ENCODE peak calls at places on chromosome 14, in seven cellular contexts. D is NB4, W is PC-9, N is brain microvascular endothelial cell, T is fibroblast of mammary gland, R is HL-60, Q is astrocyte of the cerebellum. H is an unnamed sample.

GRCh38 chr14:69876848-69877306 is 2.3 kb upstream of the SMOC1 start:
- DNase-seq in N (no peak), R (no peak), W (no peak), Q (no peak), D (no peak), T (no peak), H (no peak)

GRCh38 chr14:76391981-76392690 is 16.2 kb downstream of the ESRRB start:
- DNase-seq in N (no peak), D (no peak), Q (no peak), R (no peak), W (no peak), T (no peak), H (no peak)

GRCh38 chr14:97039717-97040363 is 242.7 kb downstream of the VRK1 start:
- DNase-seq in D (peak; percentile 20), N (no peak), T (no peak), R (no peak), W (no peak), Q (no peak), H (no peak)

GRCh38 chr14:68367444-68368014 is 425.3 kb downstream of the ZFP36L1 start:
- DNase-seq in R (no peak), N (peak; percentile 50), Q (no peak), T (no peak), D (no peak), W (no peak), H (peak; percentile 28)

GRCh38 chr14:31441273-31442110 is 15.8 kb downstream of the DTD2 start:
- DNase-seq in R (no peak), W (no peak), D (no peak), N (no peak), Q (peak; percentile 15), T (peak; percentile 46), H (peak; percentile 88)

GRCh38 chr14:93941293-93941910 is 14.3 kb downstream of the FAM181A start:
- DNase-seq in R (no peak), D (no peak), W (peak; percentile 8), T (peak; percentile 21), N (peak; percentile 80), Q (peak; percentile 75), H (peak; percentile 24)

GRCh38 chr14:74952697-74953484 is 2.5 kb downstream of the PGF start:
- DNase-seq in N (no peak), D (no peak), T (no peak), R (no peak), W (no peak), Q (no peak), H (no peak)

GRCh38 chr14:36556811-36557433 is 25.5 kb downstream of the NKX2-8 start:
- DNase-seq in Q (no peak), R (no peak), W (peak; percentile 9), D (peak; percentile 31), T (peak; percentile 24), N (no peak), H (peak; percentile 12)

GRCh38 chr14:92039073-92039719 is 663 bp downstream of the TRIP11 start:
- DNase-seq in D (peak; percentile 62), N (peak; percentile 78), T (peak; percentile 63), Q (peak; percentile 63), R (peak; percentile 38), W (peak; percentile 8), H (peak; percentile 69)

GRCh38 chr14:22839159-22839779 is 2.9 kb downstream of the MMP14 start:
- DNase-seq in W (no peak), Q (no peak), R (no peak), T (peak; percentile 86), D (peak; percentile 45), N (no peak), H (peak; percentile 77)

GRCh38 chr14:69719501-69719951 is 47.4 kb upstream of the SRSF5 start:
- DNase-seq in R (no peak), N (peak; percentile 92), W (no peak), Q (peak; percentile 90), D (peak; percentile 79), T (peak; percentile 91), H (peak; percentile 90)

GRCh38 chr14:70641548-70642312 is at the start of gene TTC9:
- DNase-seq in R (no peak), D (no peak), Q (no peak), N (no peak), T (no peak), W (peak; percentile 40), H (no peak)

GRCh38 chr14:102396531-102396930 is 33.8 kb downstream of the TECPR2 start:
- DNase-seq in Q (no peak), W (no peak), D (no peak), T (no peak), N (no peak), R (no peak), H (no peak)

GRCh38 chr14:91533623-91534022 is 23.5 kb upstream of the PPP4R3A start:
- DNase-seq in R (no peak), Q (no peak), T (no peak), W (no peak), D (no peak), N (no peak), H (no peak)

GRCh38 chr14:67413806-67414769 is 2.1 kb upstream of the PLEK2 start:
- DNase-seq in D (peak; percentile 87), T (peak; percentile 85), R (no peak), Q (peak; percentile 34), W (peak; percentile 85), N (peak; percentile 85), H (peak; percentile 43)

GRCh38 chr14:30982583-30982982 is 42.9 kb upstream of the AP4S1 start:
- DNase-seq in D (no peak), Q (no peak), W (no peak), N (no peak), T (no peak), R (no peak), H (no peak)

GRCh38 chr14:49586673-49587460 is 687 bp upstream of the RPS29 start:
- DNase-seq in N (peak; percentile 91), T (peak; percentile 82), Q (peak; percentile 76), R (peak; percentile 60), W (no peak), D (peak; percentile 80), H (peak; percentile 83)

DNA sequence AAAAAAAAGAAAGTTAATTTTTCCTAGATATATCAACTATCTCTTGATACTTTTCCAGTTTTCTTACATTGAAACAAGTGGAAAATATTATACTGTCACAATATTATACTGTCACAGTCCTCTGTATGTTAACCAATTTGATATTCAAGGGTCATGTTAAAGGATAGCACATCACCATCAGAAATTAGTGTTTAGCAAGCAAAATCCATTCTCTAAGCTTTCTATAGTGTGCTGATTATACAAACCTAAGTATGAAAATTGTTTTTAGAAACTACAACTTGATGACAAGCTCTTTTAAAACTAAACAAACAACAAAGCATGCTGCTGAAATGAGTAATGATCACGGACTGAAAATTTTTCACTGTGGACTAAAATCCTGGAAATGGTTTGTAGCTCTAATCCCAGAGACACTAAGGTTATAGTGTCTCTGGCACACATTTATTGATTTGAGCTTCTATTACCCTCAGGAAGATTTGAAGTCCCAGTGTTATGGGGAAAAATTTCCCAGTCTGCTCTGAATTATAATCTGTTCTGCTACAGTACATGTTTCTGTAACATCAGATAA is 9.7 kb downstream of the SPTSSA start:
- DNase-seq in T (no peak), Q (no peak), D (no peak), N (no peak), R (no peak), W (no peak), H (no peak)
- H3K4me3 ChIP-seq in T (no peak overlapping the region), Q (no peak overlapping the region), D (no peak overlapping the region), N (no peak overlapping the region), R (no peak overlapping the region), W (no peak overlapping the region), H (no peak overlapping the region)

GRCh38 chr14:99134333-99135046 is 137.5 kb downstream of the BCL11B start:
- DNase-seq in R (no peak), Q (no peak), T (no peak), W (no peak), D (no peak), N (no peak), H (no peak)
- TF ChIP-seq CTCF in R (no peak), Q (no peak), T (no peak), W (no peak), D (no peak), N (no peak), H (no peak)

GRCh38 chr14:33737446-33737845 is 213.4 kb downstream of the EGLN3 start:
- DNase-seq in N (peak; percentile 18), D (no peak), R (no peak), Q (no peak), W (no peak), T (peak; percentile 95), H (peak; percentile 80)

GRCh38 chr14:33738029-33738428 is 212.8 kb downstream of the EGLN3 start:
- DNase-seq in N (no peak), T (no peak), Q (no peak), R (no peak), D (no peak), W (no peak), H (no peak)

GRCh38 chr14:33742166-33742565 is 208.7 kb downstream of the EGLN3 start:
- DNase-seq in W (no peak), N (no peak), Q (peak; percentile 22), R (no peak), T (no peak), D (no peak), H (no peak)

GRCh38 chr14:33738481-33738880 is 212.4 kb downstream of the EGLN3 start:
- DNase-seq in W (no peak), R (no peak), D (no peak), Q (no peak), T (no peak), N (no peak), H (no peak)

DNA sequence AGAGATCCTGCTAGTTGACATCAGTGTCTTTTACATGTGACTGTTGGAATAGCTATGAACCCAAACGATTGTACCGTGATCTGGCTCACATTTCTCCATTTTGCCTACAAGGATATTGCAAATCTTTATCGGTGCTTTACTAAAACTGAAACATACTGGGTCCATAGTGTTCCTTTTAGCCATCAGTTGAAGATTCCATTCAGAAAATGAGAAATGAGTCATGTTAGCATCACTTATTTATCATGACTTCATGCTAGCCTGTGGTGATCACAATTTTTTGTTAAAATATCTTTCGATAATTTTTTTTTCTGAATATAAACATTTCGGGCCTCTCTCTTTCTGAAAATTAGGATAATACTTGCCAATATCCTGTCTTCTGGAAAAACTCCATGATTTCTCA is 210.3 kb downstream of the EGLN3 start:
- DNase-seq in R (no peak), T (peak; percentile 63), Q (no peak), N (no peak), D (no peak), W (no peak), H (no peak)
- H3K4me3 ChIP-seq in R (no peak overlapping the region), T (no peak overlapping the region), Q (no peak overlapping the region), N (no peak overlapping the region), D (no peak overlapping the region), W (no peak overlapping the region), H (no peak overlapping the region)

DNA sequence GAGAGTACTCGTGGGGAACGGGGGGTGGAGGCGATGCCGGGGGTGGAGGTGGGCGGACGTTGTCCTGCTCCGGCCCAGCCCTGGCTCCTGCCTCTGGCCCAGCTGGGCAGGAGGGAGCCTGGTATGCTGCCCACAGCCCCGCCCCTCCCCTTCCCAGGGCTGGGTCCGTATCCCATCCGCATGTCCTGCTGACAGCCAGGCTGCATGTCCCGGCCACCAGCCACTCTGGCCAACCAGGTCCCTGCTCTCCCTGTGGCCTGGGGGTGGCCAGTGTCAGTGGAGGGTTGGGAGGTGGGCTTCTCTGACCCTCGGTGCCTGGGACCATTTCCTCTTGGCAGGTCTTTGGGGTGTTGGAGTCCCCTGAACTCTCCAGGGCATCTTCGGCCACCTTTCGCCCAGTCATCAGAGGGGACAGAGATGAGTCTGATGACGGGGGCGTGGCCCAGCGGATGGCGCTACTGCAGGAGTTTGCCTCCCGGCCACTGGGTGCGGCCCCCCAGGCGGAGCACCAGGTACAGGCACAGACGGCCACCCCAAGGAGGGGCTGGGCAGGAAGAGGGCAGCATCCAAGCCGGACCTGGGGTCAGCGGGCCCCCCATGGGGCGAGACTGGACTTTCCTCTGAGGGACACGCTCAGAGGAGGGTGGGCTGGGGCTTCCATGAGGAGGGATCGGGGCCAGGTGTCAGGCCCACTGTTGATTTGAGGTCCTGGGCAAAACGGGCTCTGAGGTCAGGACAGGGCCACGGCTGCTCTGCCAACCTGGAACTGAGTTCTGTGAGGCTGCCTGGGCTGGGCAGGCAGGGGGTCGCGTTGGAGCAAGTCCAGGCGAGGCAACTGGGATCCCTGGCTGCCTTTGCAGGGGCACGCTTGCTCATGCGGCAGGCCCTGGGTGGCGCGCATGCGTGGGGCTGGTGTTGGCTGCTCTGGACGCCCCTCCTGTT is 20.2 kb downstream of the CEP170B start:
- DNase-seq in T (no peak), D (peak; percentile 29), Q (no peak), R (no peak), W (no peak), N (no peak), H (no peak)
- TF ChIP-seq CTCF in T (no peak), D (no peak), Q (no peak), R (no peak), W (no peak), N (no peak), H (no peak)

H was measured in fibroblast of villous mesenchyme.